ENCODE peak calls at places on chromosomes 13 and 19, in four cellular contexts. One of them, this sample, is unnamed.
A peak's percentile ranks its signal among the peaks of the same experiment; 100 is the strongest.

GRCh38 chr13:32676242-32676641 is 90.0 kb downstream of the PDS5B start:
- DNase-seq in spleen: no peak
- DNase-seq in keratinocyte: no peak
- DNase-seq in heart left ventricle: no peak
- DNase-seq in this sample: no peak

GRCh38 chr13:57624565-57625435 is 6.7 kb upstream of the PCDH17 start:
- DNase-seq in spleen: no peak
- DNase-seq in keratinocyte: peak; percentile 9
- DNase-seq in heart left ventricle: peak; percentile 28
- DNase-seq in this sample: peak; percentile 67

GRCh38 chr19:33194884-33195710 is 967 bp downstream of the LRP3 start:
- DNase-seq in spleen: no peak
- DNase-seq in keratinocyte: no peak
- DNase-seq in heart left ventricle: no peak
- DNase-seq in this sample: peak; percentile 41

GRCh38 chr13:89923052-89923451 is 1424.4 kb upstream of the MIR17HG start:
- DNase-seq in spleen: no peak
- DNase-seq in keratinocyte: no peak
- DNase-seq in heart left ventricle: no peak
- DNase-seq in this sample: no peak

GRCh38 chr13:33872005-33872351 is 54.0 kb downstream of the RFC3 start:
- DNase-seq in spleen: no peak
- DNase-seq in keratinocyte: no peak
- DNase-seq in heart left ventricle: no peak
- DNase-seq in this sample: peak; percentile 56

GRCh38 chr13:106376411-106377112 is 158.9 kb downstream of the EFNB2 start:
- DNase-seq in spleen: no peak
- DNase-seq in keratinocyte: no peak
- DNase-seq in heart left ventricle: no peak
- DNase-seq in this sample: no peak

GRCh38 chr13:28173793-28174192 is 35.4 kb downstream of the PAN3 start:
- DNase-seq in spleen: no peak
- DNase-seq in keratinocyte: no peak
- DNase-seq in heart left ventricle: no peak
- DNase-seq in this sample: no peak

GRCh38 chr19:37551123-37551993 is 43.2 kb downstream of the ZNF571 start:
- DNase-seq in spleen: no peak
- DNase-seq in keratinocyte: no peak
- DNase-seq in heart left ventricle: peak; percentile 62
- DNase-seq in this sample: no peak

GRCh38 chr13:113357529-113357928 is 6.4 kb downstream of the GRTP1 start:
- DNase-seq in spleen: no peak
- DNase-seq in keratinocyte: no peak
- DNase-seq in heart left ventricle: no peak
- DNase-seq in this sample: no peak

GRCh38 chr13:83827338-83827737 is 54.9 kb downstream of the SLITRK1 start:
- DNase-seq in spleen: no peak
- DNase-seq in keratinocyte: no peak
- DNase-seq in heart left ventricle: no peak
- DNase-seq in this sample: no peak

GRCh38 chr13:27637289-27637626 is 15.6 kb downstream of the POLR1D start:
- DNase-seq in spleen: no peak
- DNase-seq in keratinocyte: no peak
- DNase-seq in heart left ventricle: no peak
- DNase-seq in this sample: no peak

GRCh38 chr19:31348416-31349159 is 648 bp downstream of the TSHZ3 start:
- DNase-seq in spleen: no peak
- DNase-seq in keratinocyte: no peak
- DNase-seq in heart left ventricle: peak; percentile 40
- DNase-seq in this sample: peak; percentile 17

GRCh38 chr19:42695811-42696503 is 44.3 kb downstream of the PSG3 start:
- DNase-seq in spleen: no peak
- DNase-seq in keratinocyte: no peak
- DNase-seq in heart left ventricle: no peak
- DNase-seq in this sample: no peak

GRCh38 chr19:13035820-13036365 is 40.6 kb downstream of the NFIX start:
- DNase-seq in spleen: no peak
- DNase-seq in keratinocyte: no peak
- DNase-seq in heart left ventricle: no peak
- DNase-seq in this sample: no peak

GRCh38 chr19:14061081-14061749 is 661 bp downstream of the PALM3 start:
- DNase-seq in spleen: no peak
- DNase-seq in keratinocyte: no peak
- DNase-seq in heart left ventricle: no peak
- DNase-seq in this sample: no peak

GRCh38 chr13:90545070-90545840 is 802.2 kb upstream of the MIR17HG start:
- DNase-seq in spleen: no peak
- DNase-seq in keratinocyte: no peak
- DNase-seq in heart left ventricle: no peak
- DNase-seq in this sample: no peak

GRCh38 chr13:28820099-28821051 is at the start of gene MTUS2:
- DNase-seq in spleen: no peak
- DNase-seq in keratinocyte: no peak
- DNase-seq in heart left ventricle: no peak
- DNase-seq in this sample: no peak

GRCh38 chr19:46629546-46630025 is 4.7 kb upstream of the PTGIR start:
- DNase-seq in spleen: peak; percentile 82
- DNase-seq in keratinocyte: no peak
- DNase-seq in heart left ventricle: no peak
- DNase-seq in this sample: no peak

GRCh38 chr19:36103040-36103626 is 7.8 kb upstream of the OVOL3 start:
- DNase-seq in spleen: no peak
- DNase-seq in keratinocyte: no peak
- DNase-seq in heart left ventricle: no peak
- DNase-seq in this sample: no peak

GRCh38 chr13:42398542-42398941 is 126.6 kb downstream of the AKAP11 start:
- DNase-seq in spleen: no peak
- DNase-seq in keratinocyte: no peak
- DNase-seq in heart left ventricle: no peak
- DNase-seq in this sample: no peak

GRCh38 chr19:40213882-40214570 is 4.2 kb downstream of the TTC9B start:
- DNase-seq in spleen: no peak
- DNase-seq in keratinocyte: no peak
- DNase-seq in heart left ventricle: no peak
- DNase-seq in this sample: no peak

GRCh38 chr19:28234637-28235036 is 978.3 kb downstream of the UQCRFS1 start:
- DNase-seq in spleen: no peak
- DNase-seq in keratinocyte: no peak
- DNase-seq in heart left ventricle: no peak
- DNase-seq in this sample: no peak

GRCh38 chr13:31697290-31697689 is 42.0 kb upstream of the RXFP2 start:
- DNase-seq in spleen: no peak
- DNase-seq in keratinocyte: no peak
- DNase-seq in heart left ventricle: no peak
- DNase-seq in this sample: no peak

GRCh38 chr13:23460921-23461320 is 27.4 kb upstream of the SACS start:
- DNase-seq in spleen: no peak
- DNase-seq in keratinocyte: no peak
- DNase-seq in heart left ventricle: no peak
- DNase-seq in this sample: no peak

GRCh38 chr13:100803091-100803490 is 128.5 kb upstream of the TMTC4 start:
- DNase-seq in spleen: no peak
- DNase-seq in keratinocyte: no peak
- DNase-seq in heart left ventricle: no peak
- DNase-seq in this sample: no peak

GRCh38 chr13:47555235-47555634 is 445.8 kb downstream of the SUCLA2 start:
- DNase-seq in spleen: no peak
- DNase-seq in keratinocyte: no peak
- DNase-seq in heart left ventricle: no peak
- DNase-seq in this sample: no peak

GRCh38 chr13:101465877-101466276 is 13.4 kb downstream of the ITGBL1 start:
- DNase-seq in spleen: no peak
- DNase-seq in keratinocyte: no peak
- DNase-seq in heart left ventricle: no peak
- DNase-seq in this sample: no peak

GRCh38 chr13:112172641-112173171 is 105.8 kb downstream of the SOX1 start:
- DNase-seq in spleen: no peak
- DNase-seq in keratinocyte: no peak
- DNase-seq in heart left ventricle: no peak
- DNase-seq in this sample: no peak

GRCh38 chr13:42028113-42028799 is 20.2 kb upstream of the DGKH start:
- DNase-seq in spleen: no peak
- DNase-seq in keratinocyte: no peak
- DNase-seq in heart left ventricle: no peak
- DNase-seq in this sample: no peak

GRCh38 chr19:47430041-47430802 is 10.9 kb upstream of the MEIS3 start:
- DNase-seq in spleen: no peak
- DNase-seq in keratinocyte: no peak
- DNase-seq in heart left ventricle: no peak
- DNase-seq in this sample: peak; percentile 37

GRCh38 chr19:29680447-29680846 is 15.2 kb downstream of the PLEKHF1 start:
- DNase-seq in spleen: peak; percentile 97
- DNase-seq in keratinocyte: no peak
- DNase-seq in heart left ventricle: no peak
- DNase-seq in this sample: no peak

GRCh38 chr13:27211771-27212364 is 39.5 kb upstream of the RPL21 start:
- DNase-seq in spleen: no peak
- DNase-seq in keratinocyte: no peak
- DNase-seq in heart left ventricle: no peak
- DNase-seq in this sample: no peak

GRCh38 chr13:102234618-102235017 is 167.2 kb downstream of the FGF14 start:
- DNase-seq in spleen: no peak
- DNase-seq in keratinocyte: peak; percentile 17
- DNase-seq in heart left ventricle: no peak
- DNase-seq in this sample: no peak

GRCh38 chr19:28213476-28214082 is 999.4 kb downstream of the UQCRFS1 start:
- DNase-seq in spleen: no peak
- DNase-seq in keratinocyte: no peak
- DNase-seq in heart left ventricle: no peak
- DNase-seq in this sample: no peak

GRCh38 chr13:74290324-74290773 is 156.1 kb upstream of the KLF12 start:
- DNase-seq in spleen: no peak
- DNase-seq in keratinocyte: no peak
- DNase-seq in heart left ventricle: peak; percentile 40
- DNase-seq in this sample: peak; percentile 39

DNA sequence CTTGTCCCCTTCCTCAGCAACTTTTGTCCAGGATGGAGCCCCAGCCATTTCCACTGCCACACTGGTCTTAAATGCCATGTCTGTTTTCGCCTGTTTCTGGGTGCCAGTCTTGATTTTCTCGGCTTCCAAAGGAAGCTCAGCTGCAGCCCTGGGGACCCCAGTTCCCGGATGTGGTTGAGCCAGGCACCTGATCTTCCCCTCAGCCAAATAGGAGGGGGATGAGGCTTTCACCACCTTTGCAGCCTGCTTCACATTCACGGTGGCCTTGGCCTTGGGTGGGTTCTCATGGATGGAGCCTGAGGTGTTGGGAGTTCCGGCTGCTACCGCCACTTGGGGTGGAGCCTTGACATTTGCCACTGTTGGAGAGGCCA is 8.7 kb downstream of the IQCN start:
- DNase-seq in spleen: no peak
- DNase-seq in keratinocyte: no peak
- DNase-seq in heart left ventricle: no peak
- DNase-seq in this sample: no peak
- TF ChIP-seq CTCF in spleen: no peak
- TF ChIP-seq CTCF in keratinocyte: no peak
- TF ChIP-seq CTCF in heart left ventricle: no peak
- TF ChIP-seq CTCF in this sample: no peak

DNA sequence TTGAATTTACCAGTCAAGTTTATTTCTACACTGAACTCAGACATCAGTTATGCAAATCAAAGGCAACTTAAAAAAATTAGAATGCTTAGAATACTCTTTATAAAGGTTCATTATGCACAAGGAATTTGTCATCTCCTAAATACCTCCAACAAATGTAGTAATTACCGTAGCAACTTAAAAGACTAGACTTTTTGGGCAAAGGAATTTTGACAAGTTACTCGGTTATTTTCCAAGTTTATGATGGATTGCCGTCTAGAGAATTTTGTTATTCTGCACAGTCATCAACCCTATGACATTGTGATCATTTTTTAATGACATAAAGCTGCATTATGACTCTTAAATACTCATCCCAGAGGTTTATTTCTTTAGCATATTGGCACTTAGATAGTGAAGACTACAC is 72.0 kb downstream of the TRPC4 start:
- DNase-seq in spleen: no peak
- DNase-seq in keratinocyte: no peak
- DNase-seq in heart left ventricle: no peak
- DNase-seq in this sample: no peak
- H3K4me1 ChIP-seq in spleen: no peaks in the 10 kb centered on the region
- H3K4me1 ChIP-seq in keratinocyte: no peaks in the 10 kb centered on the region
- H3K4me1 ChIP-seq in heart left ventricle: no peaks in the 10 kb centered on the region
- H3K4me1 ChIP-seq in this sample: peaks cover 4% of the 10 kb centered on the region

GRCh38 chr13:93144031-93144430 is 82.6 kb upstream of the GPC6 start:
- DNase-seq in spleen: no peak
- DNase-seq in keratinocyte: no peak
- DNase-seq in heart left ventricle: no peak
- DNase-seq in this sample: no peak
- H3K27me3 ChIP-seq in spleen: no peaks in the 10 kb centered on the region
- H3K27me3 ChIP-seq in keratinocyte: no peaks in the 10 kb centered on the region
- H3K27me3 ChIP-seq in heart left ventricle: no peaks in the 10 kb centered on the region
- H3K27me3 ChIP-seq in this sample: no peaks in the 10 kb centered on the region

GRCh38 chr13:98349731-98350305 is 172.7 kb upstream of the RNF113B start:
- DNase-seq in spleen: no peak
- DNase-seq in keratinocyte: no peak
- DNase-seq in heart left ventricle: no peak
- DNase-seq in this sample: peak; percentile 57
- TF ChIP-seq CTCF in spleen: no peak
- TF ChIP-seq CTCF in keratinocyte: no peak
- TF ChIP-seq CTCF in heart left ventricle: peak; percentile 18
- TF ChIP-seq CTCF in this sample: peak; percentile 28

GRCh38 chr19:50376166-50377050 is at the start of gene NR1H2:
- DNase-seq in spleen: peak; percentile 98
- DNase-seq in keratinocyte: peak; percentile 83
- DNase-seq in heart left ventricle: peak; percentile 95
- DNase-seq in this sample: peak; percentile 96

GRCh38 chr19:50377051-50377441 is 789 bp downstream of the NR1H2 start:
- DNase-seq in spleen: peak; percentile 88
- DNase-seq in keratinocyte: no peak
- DNase-seq in heart left ventricle: no peak
- DNase-seq in this sample: peak; percentile 41

GRCh38 chr19:50377517-50377916 is 1.3 kb downstream of the NR1H2 start:
- DNase-seq in spleen: peak; percentile 81
- DNase-seq in keratinocyte: no peak
- DNase-seq in heart left ventricle: no peak
- DNase-seq in this sample: peak; percentile 15

GRCh38 chr19:50368649-50369570 is 3.5 kb upstream of the NAPSA start:
- DNase-seq in spleen: peak; percentile 90
- DNase-seq in keratinocyte: no peak
- DNase-seq in heart left ventricle: peak; percentile 89
- DNase-seq in this sample: peak; percentile 92

GRCh38 chr19:50371914-50372475 is 4.3 kb upstream of the NR1H2 start:
- DNase-seq in spleen: no peak
- DNase-seq in keratinocyte: no peak
- DNase-seq in heart left ventricle: no peak
- DNase-seq in this sample: no peak
- H3K4me1 ChIP-seq in spleen: peaks cover 40% of the 10 kb centered on the region
- H3K4me1 ChIP-seq in keratinocyte: peaks cover 6% of the 10 kb centered on the region
- H3K4me1 ChIP-seq in heart left ventricle: peaks cover 7% of the 10 kb centered on the region
- H3K4me1 ChIP-seq in this sample: peaks cover 9% of the 10 kb centered on the region

This sample was measured in body of pancreas.